ENCODE peak calls at places on chromosomes 4 and X, in four cellular contexts. One of them, this sample, is unnamed.

GRCh38 chr4:152021788-152022438 is 261.1 kb upstream of the GATB start:
- DNase-seq in lower leg skin: no peak
- DNase-seq in GM10248: no peak
- DNase-seq in heart left ventricle: peak; percentile 39
- DNase-seq in this sample: peak; percentile 21

GRCh38 chrX:49884290-49884862 is 5.1 kb downstream of the USP27X start:
- DNase-seq in heart left ventricle: peak; percentile 27
- DNase-seq in lower leg skin: peak; percentile 92
- DNase-seq in GM10248: peak; percentile 39
- DNase-seq in this sample: peak; percentile 19

GRCh38 chr4:158490629-158491028 is 31.1 kb upstream of the RXFP1 start:
- DNase-seq in lower leg skin: no peak
- DNase-seq in GM10248: no peak
- DNase-seq in heart left ventricle: no peak
- DNase-seq in this sample: no peak

GRCh38 chr4:8115203-8115520 is 43.5 kb downstream of the ABLIM2 start:
- DNase-seq in lower leg skin: no peak
- DNase-seq in heart left ventricle: no peak
- DNase-seq in GM10248: no peak
- DNase-seq in this sample: no peak

GRCh38 chrX:124393238-124393637 is 46.9 kb downstream of the SH2D1A start:
- DNase-seq in heart left ventricle: no peak
- DNase-seq in GM10248: no peak
- DNase-seq in lower leg skin: no peak
- DNase-seq in this sample: no peak

GRCh38 chr4:84912741-84913140 is 53.7 kb downstream of the WDFY3 start:
- DNase-seq in heart left ventricle: no peak
- DNase-seq in GM10248: no peak
- DNase-seq in lower leg skin: no peak
- DNase-seq in this sample: no peak

GRCh38 chr4:7421356-7422097 is 13.2 kb downstream of the PSAPL1 start:
- DNase-seq in GM10248: no peak
- DNase-seq in heart left ventricle: no peak
- DNase-seq in lower leg skin: peak; percentile 76
- DNase-seq in this sample: no peak

GRCh38 chr4:17958185-17958584 is 63.4 kb downstream of the LCORL start:
- DNase-seq in heart left ventricle: no peak
- DNase-seq in lower leg skin: no peak
- DNase-seq in GM10248: no peak
- DNase-seq in this sample: no peak

GRCh38 chr4:139526928-139527327 is 29.1 kb downstream of the SETD7 start:
- DNase-seq in lower leg skin: no peak
- DNase-seq in heart left ventricle: no peak
- DNase-seq in GM10248: no peak
- DNase-seq in this sample: no peak

GRCh38 chr4:142801966-142802365 is 44.1 kb downstream of the INPP4B start:
- DNase-seq in GM10248: no peak
- DNase-seq in lower leg skin: no peak
- DNase-seq in heart left ventricle: no peak
- DNase-seq in this sample: no peak

GRCh38 chr4:27684501-27685077 is 823.9 kb downstream of the STIM2 start:
- DNase-seq in lower leg skin: no peak
- DNase-seq in GM10248: no peak
- DNase-seq in heart left ventricle: peak; percentile 20
- DNase-seq in this sample: peak; percentile 13

GRCh38 chr4:173371292-173372192 is 788 bp downstream of the SAP30 start:
- DNase-seq in heart left ventricle: peak; percentile 76
- DNase-seq in GM10248: peak; percentile 39
- DNase-seq in lower leg skin: peak; percentile 94
- DNase-seq in this sample: peak; percentile 43

GRCh38 chrX:65596270-65596669 is 61.7 kb upstream of the LAS1L start:
- DNase-seq in heart left ventricle: no peak
- DNase-seq in GM10248: peak; percentile 28
- DNase-seq in lower leg skin: peak; percentile 80
- DNase-seq in this sample: no peak

GRCh38 chr4:137738377-137738990 is 206.2 kb upstream of the PCDH18 start:
- DNase-seq in GM10248: no peak
- DNase-seq in heart left ventricle: no peak
- DNase-seq in lower leg skin: no peak
- DNase-seq in this sample: no peak

GRCh38 chr4:26080876-26081628 is 167.0 kb downstream of the SMIM20 start:
- DNase-seq in lower leg skin: peak; percentile 74
- DNase-seq in GM10248: no peak
- DNase-seq in heart left ventricle: no peak
- DNase-seq in this sample: no peak

GRCh38 chr4:112968456-112969159 is 80.8 kb upstream of the ANK2 start:
- DNase-seq in heart left ventricle: no peak
- DNase-seq in GM10248: no peak
- DNase-seq in lower leg skin: no peak
- DNase-seq in this sample: no peak

GRCh38 chr4:183987529-183987946 is 82.4 kb downstream of the STOX2 start:
- DNase-seq in GM10248: no peak
- DNase-seq in heart left ventricle: peak; percentile 74
- DNase-seq in lower leg skin: peak; percentile 90
- DNase-seq in this sample: peak; percentile 25

GRCh38 chr4:146488495-146489174 is 33.1 kb downstream of the SLC10A7 start:
- DNase-seq in lower leg skin: no peak
- DNase-seq in GM10248: no peak
- DNase-seq in heart left ventricle: no peak
- DNase-seq in this sample: no peak

GRCh38 chr4:106694232-106694631 is 325.7 kb upstream of the GIMD1 start:
- DNase-seq in heart left ventricle: no peak
- DNase-seq in lower leg skin: no peak
- DNase-seq in GM10248: no peak
- DNase-seq in this sample: no peak

GRCh38 chrX:150324035-150324728 is 38.9 kb upstream of the MAMLD1 start:
- DNase-seq in lower leg skin: no peak
- DNase-seq in GM10248: no peak
- DNase-seq in heart left ventricle: no peak
- DNase-seq in this sample: no peak

GRCh38 chr4:38989487-38989886 is 42.7 kb downstream of the TMEM156 start:
- DNase-seq in heart left ventricle: no peak
- DNase-seq in lower leg skin: no peak
- DNase-seq in GM10248: no peak
- DNase-seq in this sample: no peak

GRCh38 chr4:169160825-169161224 is 109.9 kb downstream of the SH3RF1 start:
- DNase-seq in heart left ventricle: no peak
- DNase-seq in GM10248: no peak
- DNase-seq in lower leg skin: no peak
- DNase-seq in this sample: no peak

GRCh38 chr4:169582706-169583105 is 29.7 kb downstream of the NEK1 start:
- DNase-seq in heart left ventricle: no peak
- DNase-seq in lower leg skin: no peak
- DNase-seq in GM10248: no peak
- DNase-seq in this sample: no peak

GRCh38 chr4:118888666-118889312 is at the start of gene SYNPO2:
- DNase-seq in GM10248: peak; percentile 37
- DNase-seq in lower leg skin: peak; percentile 94
- DNase-seq in heart left ventricle: peak; percentile 84
- DNase-seq in this sample: peak; percentile 79

GRCh38 chrX:4754878-4755604 is 1041.6 kb upstream of the PRKX start:
- DNase-seq in GM10248: no peak
- DNase-seq in lower leg skin: no peak
- DNase-seq in heart left ventricle: no peak
- DNase-seq in this sample: no peak

GRCh38 chrX:40154853-40155616 is 57.3 kb upstream of the BCOR start:
- DNase-seq in heart left ventricle: peak; percentile 76
- DNase-seq in lower leg skin: no peak
- DNase-seq in GM10248: peak; percentile 51
- DNase-seq in this sample: no peak

GRCh38 chr4:58127680-58128079 is 1017.5 kb upstream of the IGFBP7 start:
- DNase-seq in lower leg skin: no peak
- DNase-seq in GM10248: no peak
- DNase-seq in heart left ventricle: no peak
- DNase-seq in this sample: no peak

GRCh38 chrX:54807524-54808108 is at the start of gene MAGED2:
- DNase-seq in lower leg skin: no peak
- DNase-seq in GM10248: peak; percentile 18
- DNase-seq in heart left ventricle: peak; percentile 39
- DNase-seq in this sample: peak; percentile 5

GRCh38 chrX:118530537-118530936 is 34.9 kb downstream of the DOCK11 start:
- DNase-seq in lower leg skin: no peak
- DNase-seq in heart left ventricle: no peak
- DNase-seq in GM10248: no peak
- DNase-seq in this sample: no peak

GRCh38 chrX:149569770-149570169 is 17.5 kb downstream of the MAGEA9B start:
- DNase-seq in GM10248: no peak
- DNase-seq in heart left ventricle: no peak
- DNase-seq in lower leg skin: no peak
- DNase-seq in this sample: no peak